ENCODE peak calls at places on chromosomes 5 and 9, in nine cellular contexts. M is GM23338; Y is Calu3; R is mammary epithelial cell; J is WTC11; C is activated CD8-positive, alpha-beta T cell treated with anti-CD3 and anti-CD28 coated beads for 36 hours; W is endothelial cell; G is esophagus muscularis mucosa; O is IMR-90. H is an unnamed sample.

GRCh38 chr9:85416720-85417119 is 325.0 kb downstream of the AGTPBP1 start:
- DNase-seq in M (no peak), Y (no peak), R (no peak), J (no peak), C (no peak), W (no peak), G (no peak), O (no peak), H (no peak)

GRCh38 chr5:27437594-27438200 is 399.3 kb upstream of the CDH9 start:
- DNase-seq in M (no peak), Y (no peak), R (no peak), J (no peak), C (no peak), W (no peak), G (no peak), O (no peak), H (no peak)

GRCh38 chr5:170545313-170545712 is 41.5 kb downstream of the KCNIP1 start:
- DNase-seq in M (no peak), Y (no peak), R (no peak), J (no peak), C (no peak), W (no peak), G (no peak), O (no peak), H (no peak)

GRCh38 chr5:89690331-89690730 is 719.2 kb downstream of the CETN3 start:
- DNase-seq in M (no peak), Y (no peak), R (no peak), J (no peak), C (no peak), W (no peak), G (no peak), O (no peak), H (no peak)

GRCh38 chr5:115262405-115263247 is at the start of gene PGGT1B:
- DNase-seq in M (peak; percentile 81), Y (peak; percentile 82), R (peak; percentile 63), J (peak; percentile 72), C (peak; percentile 81), W (peak; percentile 67), G (peak; percentile 93), O (peak; percentile 55), H (peak; percentile 81)

GRCh38 chr9:124778575-124779367 is 1.8 kb downstream of the OLFML2A start:
- DNase-seq in M (no peak), Y (no peak), R (no peak), J (peak; percentile 4), C (no peak), W (no peak), G (no peak), O (no peak), H (peak; percentile 3)

GRCh38 chr9:91193658-91194391 is 167.9 kb downstream of the AUH start:
- DNase-seq in M (peak; percentile 90), Y (peak; percentile 80), R (peak; percentile 48), J (peak; percentile 77), C (peak; percentile 92), W (peak; percentile 81), G (peak; percentile 95), O (peak; percentile 96), H (peak; percentile 67)

GRCh38 chr9:36101916-36102741 is 34.4 kb upstream of the GLIPR2 start:
- DNase-seq in M (no peak), Y (peak; percentile 1), R (peak; percentile 97), J (no peak), C (no peak), W (no peak), G (no peak), O (peak; percentile 100), H (no peak)

GRCh38 chr5:1292846-1293415 is 1.9 kb downstream of the TERT start:
- DNase-seq in M (no peak), Y (no peak), R (no peak), J (no peak), C (no peak), W (no peak), G (no peak), O (no peak), H (no peak)

GRCh38 chr5:44774279-44774880 is 34.4 kb upstream of the MRPS30 start:
- DNase-seq in M (peak; percentile 78), Y (no peak), R (peak; percentile 27), J (no peak), C (no peak), W (no peak), G (no peak), O (peak; percentile 52), H (peak; percentile 22)

GRCh38 chr5:133938932-133939331 is 29.5 kb downstream of the C5orf15 start:
- DNase-seq in M (no peak), Y (peak; percentile 17), R (no peak), J (no peak), C (no peak), W (no peak), G (no peak), O (no peak), H (peak; percentile 42)

GRCh38 chr9:72818377-72818776 is 134.5 kb downstream of the ALDH1A1 start:
- DNase-seq in M (no peak), Y (no peak), R (no peak), J (no peak), C (no peak), W (no peak), G (no peak), O (no peak), H (no peak)

GRCh38 chr9:108526518-108526917 is 329.3 kb downstream of the ACTL7B start:
- DNase-seq in M (no peak), Y (no peak), R (no peak), J (no peak), C (no peak), W (no peak), G (no peak), O (no peak), H (no peak)
- TF ChIP-seq CTCF in M (no peak), Y (no peak), R (no peak), J (no peak), C (no peak), W (no peak), G (no peak), O (no peak), H (no peak)

DNA sequence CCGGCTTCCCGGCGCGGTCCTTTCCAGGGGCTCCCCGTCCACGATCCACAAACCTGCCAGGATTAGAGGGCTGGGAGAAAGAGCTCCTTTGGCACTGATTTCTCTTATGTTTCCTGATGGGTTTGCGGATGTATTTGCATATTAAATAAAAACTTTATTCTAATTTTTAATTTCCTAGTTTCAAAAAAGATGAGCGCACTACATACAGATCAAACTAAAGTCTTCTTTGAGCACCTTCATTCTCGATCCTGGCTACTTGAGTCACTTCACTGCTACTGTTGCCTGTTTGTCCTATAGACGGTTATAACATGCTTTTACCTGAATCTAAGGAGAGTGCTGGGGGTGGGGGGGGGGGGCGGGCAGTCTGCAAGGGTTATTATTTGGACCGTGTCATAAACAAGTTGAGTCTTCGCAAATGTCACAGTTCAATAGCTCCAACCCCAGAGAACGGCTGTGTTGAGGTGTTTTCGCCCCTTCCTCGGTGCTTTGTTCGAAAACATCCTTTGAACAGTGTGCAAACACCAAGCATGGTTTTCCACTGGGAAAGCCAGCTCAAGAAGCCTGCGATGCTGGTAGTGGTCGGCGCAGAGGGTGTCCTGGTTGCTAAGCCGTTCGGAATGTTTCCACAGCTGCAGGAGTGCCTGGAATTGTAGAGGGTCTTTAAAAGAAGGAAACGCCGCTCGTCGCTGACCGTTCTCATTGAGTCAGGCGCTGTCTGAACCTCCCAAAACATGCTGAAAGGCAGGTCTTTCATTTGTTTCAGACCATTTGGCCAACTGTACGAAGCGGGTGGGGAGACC is 1.1 kb upstream of the STK10 start:
- DNase-seq in M (peak; percentile 80), Y (no peak), R (no peak), J (peak; percentile 55), C (no peak), W (peak; percentile 45), G (no peak), O (peak; percentile 38), H (no peak)
- TF ChIP-seq CTCF in M (no peak), Y (no peak), R (no peak), J (no peak), C (no peak), W (no peak), G (no peak), O (no peak), H (no peak)

GRCh38 chr5:23303836-23304235 is 203.6 kb upstream of the PRDM9 start:
- DNase-seq in M (no peak), Y (no peak), R (no peak), J (no peak), C (no peak), W (no peak), G (no peak), O (no peak), H (no peak)
- TF ChIP-seq CTCF in M (no peak), Y (no peak), R (no peak), J (no peak), C (no peak), W (no peak), G (no peak), O (no peak), H (no peak)

GRCh38 chr5:123511290-123511647 is 708 bp upstream of the CSNK1G3 start:
- DNase-seq in M (peak; percentile 17), Y (peak; percentile 15), R (no peak), J (no peak), C (no peak), W (no peak), G (no peak), O (peak; percentile 70), H (no peak)

GRCh38 chr5:123508441-123508840 is 3.5 kb upstream of the CSNK1G3 start:
- DNase-seq in M (no peak), Y (no peak), R (no peak), J (no peak), C (no peak), W (no peak), G (no peak), O (no peak), H (no peak)

GRCh38 chr5:123514615-123515355 is 2.8 kb downstream of the CSNK1G3 start:
- DNase-seq in M (no peak), Y (no peak), R (no peak), J (no peak), C (no peak), W (no peak), G (no peak), O (no peak), H (no peak)

GRCh38 chr5:123512631-123513461 is 869 bp downstream of the CSNK1G3 start:
- DNase-seq in M (peak; percentile 43), Y (peak; percentile 37), R (peak; percentile 41), J (peak; percentile 35), C (peak; percentile 54), W (peak; percentile 44), G (no peak), O (peak; percentile 30), H (peak; percentile 65)

DNA sequence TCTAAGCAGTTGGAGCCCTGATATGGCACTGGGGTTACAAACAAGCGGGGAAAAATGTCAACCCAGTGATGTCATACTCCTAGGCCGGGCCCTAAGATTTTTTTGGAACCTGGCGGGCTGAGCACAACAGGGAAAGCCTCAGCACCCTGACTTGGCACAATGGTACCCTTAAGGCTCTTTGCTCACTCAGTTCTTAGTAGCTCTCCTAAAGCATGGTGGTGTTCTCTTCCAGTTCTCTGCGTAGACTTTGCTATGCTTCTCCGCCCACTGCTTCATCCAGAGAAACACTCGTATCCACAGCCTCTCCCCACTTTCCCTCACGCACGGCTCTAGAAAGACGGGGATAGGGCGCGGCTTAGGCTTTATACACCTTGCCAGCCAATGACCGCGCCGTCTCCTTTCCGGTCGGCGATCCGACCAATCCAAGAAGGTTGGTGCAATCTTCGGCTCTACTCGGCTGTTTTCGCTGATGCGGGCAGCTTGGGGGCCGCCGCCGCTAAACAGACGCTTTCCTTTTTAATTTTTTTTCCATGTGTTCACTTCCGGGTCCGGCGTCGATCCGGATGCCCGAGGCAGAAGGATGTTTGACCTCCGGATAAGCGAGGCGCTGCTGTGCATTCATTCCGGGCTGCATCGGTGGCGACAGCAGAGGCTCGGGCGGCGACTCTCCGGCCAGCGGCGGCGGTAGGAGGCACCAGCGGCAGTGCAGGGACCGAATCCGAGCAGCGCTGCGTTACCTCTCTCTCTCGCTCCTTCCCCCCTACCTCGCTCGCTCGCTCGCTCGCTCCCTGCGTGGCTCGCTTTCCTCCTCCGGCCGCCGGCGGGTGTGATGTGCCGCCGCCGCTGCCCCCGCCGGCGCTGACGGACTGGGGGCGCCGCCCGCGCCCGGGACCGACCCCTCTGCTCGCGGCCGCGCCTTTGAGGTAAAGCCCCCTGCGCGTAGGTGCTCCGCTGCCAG is at the start of gene CSNK1G3:
- DNase-seq in M (peak; percentile 98), Y (peak; percentile 96), R (peak; percentile 97), J (peak; percentile 94), C (peak; percentile 97), W (peak; percentile 92), G (peak; percentile 99), O (peak; percentile 97), H (peak; percentile 95)
- TF ChIP-seq CTCF in M (no peak), Y (no peak), R (no peak), J (no peak), C (no peak), W (no peak), G (no peak), O (no peak), H (no peak)

H was measured in GM20000.